ENCODE peak calls at places on chromosomes 7 and 10, in eight cellular contexts. Y is occipital lobe; V is dorsolateral prefrontal cortex; Z is stimulated activated naive CD8-positive, alpha-beta T cell treated with anti-CD3 and anti-CD28 coated beads, Interleukin-15, Interleukin-2, amounts not matched to agents 100 U/mL and 50 U/mL, for 24 hours; D is activated CD4-positive, CD25-positive, alpha-beta regulatory T cell; O is mesenteric fat pad; F is osteocyte; E is GM10248. N is an unnamed sample.

GRCh38 chr7:44761207-44762161 is 12.8 kb downstream of the ZMIZ2 start:
- DNase-seq in F (no peak), Y (no peak), Z (no peak), V (peak; percentile 42), D (no peak), O (no peak), E (no peak), N (no peak)

GRCh38 chr7:154968336-154969001 is 34.5 kb downstream of the PAXIP1 start:
- DNase-seq in O (no peak), V (no peak), E (no peak), F (no peak), Z (no peak), D (no peak), Y (no peak), N (no peak)

GRCh38 chr7:16958724-16959123 is 76.9 kb upstream of the AGR3 start:
- DNase-seq in O (no peak), Y (no peak), D (no peak), E (no peak), Z (no peak), F (no peak), V (no peak), N (no peak)

GRCh38 chr7:57412168-57412567 is 37.8 kb upstream of the ZNF716 start:
- DNase-seq in Y (no peak), F (no peak), E (no peak), V (no peak), Z (no peak), O (no peak), D (no peak), N (no peak)

GRCh38 chr10:119131512-119132240 is 27.8 kb downstream of the DENND10 start:
- DNase-seq in F (no peak), V (no peak), D (no peak), Y (no peak), E (peak; percentile 54), O (no peak), Z (peak; percentile 29), N (no peak)

GRCh38 chr10:33813871-33814270 is 479.4 kb upstream of the NRP1 start:
- DNase-seq in Z (no peak), Y (no peak), D (no peak), V (no peak), O (no peak), F (no peak), E (no peak), N (no peak)

GRCh38 chr7:30935569-30935877 is 23.9 kb downstream of the AQP1 start:
- DNase-seq in E (no peak), Z (no peak), F (peak; percentile 70), V (no peak), D (no peak), Y (no peak), O (no peak), N (no peak)

GRCh38 chr7:55476071-55476803 is 96.1 kb downstream of the VOPP1 start:
- DNase-seq in D (no peak), F (no peak), O (peak; percentile 76), Y (no peak), V (no peak), Z (no peak), E (no peak), N (no peak)

GRCh38 chr10:61160253-61160652 is 216.3 kb upstream of the RHOBTB1 start:
- DNase-seq in Z (no peak), V (no peak), Y (no peak), D (no peak), E (no peak), O (no peak), F (no peak), N (no peak)

GRCh38 chr7:18064242-18064838 is 36.7 kb upstream of the PRPS1L1 start:
- DNase-seq in O (no peak), E (peak; percentile 20), Z (peak; percentile 16), D (no peak), F (no peak), Y (no peak), V (no peak), N (no peak)

GRCh38 chr7:55964802-55965470 is 551 bp downstream of the NIPSNAP2 start:
- DNase-seq in O (peak; percentile 95), F (peak; percentile 85), E (peak; percentile 87), Y (peak; percentile 50), Z (peak; percentile 60), D (no peak), V (peak; percentile 51), N (peak; percentile 67)

GRCh38 chr7:15685358-15686181 is 913 bp downstream of the MEOX2 start:
- DNase-seq in O (no peak), Z (no peak), F (peak; percentile 86), Y (no peak), V (peak; percentile 40), D (no peak), E (peak; percentile 5), N (no peak)

GRCh38 chr7:13874783-13875182 is 114.7 kb downstream of the ETV1 start:
- DNase-seq in O (no peak), Z (no peak), F (no peak), V (no peak), D (no peak), E (no peak), Y (no peak), N (no peak)

GRCh38 chr10:73848821-73849489 is 25.4 kb downstream of the CAMK2G start:
- DNase-seq in F (peak; percentile 94), E (peak; percentile 93), V (peak; percentile 76), O (peak; percentile 93), Z (peak; percentile 94), Y (peak; percentile 68), D (peak; percentile 92), N (peak; percentile 53)

GRCh38 chr7:126185959-126186580 is 1066.7 kb downstream of the GRM8 start:
- DNase-seq in Z (no peak), Y (no peak), O (no peak), E (no peak), V (no peak), F (no peak), D (no peak), N (no peak)

GRCh38 chr7:1724118-1724910 is 54.2 kb downstream of the ELFN1 start:
- DNase-seq in O (no peak), Z (no peak), Y (no peak), E (no peak), V (no peak), D (no peak), F (no peak), N (no peak)